ENCODE peak calls at places on chromosomes 1 and 21, in four cellular contexts. E, Y, U and R are unnamed samples.
A peak's percentile ranks its signal among the peaks of the same experiment; 100 is the strongest.

GRCh38 chr1:92317836-92318493 is 19.1 kb downstream of the RPAP2 start:
- DNase-seq in E (peak; percentile 54), Y (no peak), U (peak; percentile 53), R (no peak)

GRCh38 chr1:147626739-147627138 is 43.6 kb downstream of the ACP6 start:
- DNase-seq in E (no peak), Y (no peak), U (no peak), R (no peak)

GRCh38 chr1:231827337-231828105 is 200.9 kb downstream of the DISC1 start:
- DNase-seq in E (peak; percentile 90), U (no peak), Y (no peak), R (no peak)

GRCh38 chr1:161021168-161021958 is 411 bp upstream of the F11R start:
- DNase-seq in E (no peak), U (peak; percentile 91), Y (peak; percentile 83), R (peak; percentile 77)

GRCh38 chr21:45299026-45299863 is 11.6 kb upstream of the POFUT2 start:
- DNase-seq in U (no peak), E (no peak), Y (no peak), R (no peak)

GRCh38 chr1:15195420-15196052 is 42.0 kb downstream of the TMEM51 start:
- DNase-seq in Y (no peak), U (no peak), E (no peak), R (no peak)

GRCh38 chr1:39167632-39168209 is 36.8 kb upstream of the MACF1 start:
- DNase-seq in U (no peak), E (peak; percentile 58), Y (no peak), R (no peak)

GRCh38 chr1:116122955-116123757 is 12.0 kb downstream of the MAB21L3 start:
- DNase-seq in U (no peak), Y (no peak), E (peak; percentile 96), R (no peak)

GRCh38 chr1:61013189-61013952 is 69.0 kb upstream of the NFIA start:
- DNase-seq in Y (no peak), U (no peak), E (no peak), R (no peak)

GRCh38 chr1:180571060-180571831 is 12.5 kb downstream of the OVAAL start:
- DNase-seq in E (peak; percentile 53), Y (no peak), U (no peak), R (no peak)

GRCh38 chr21:34781508-34781907 is 112.7 kb downstream of the CLIC6 start:
- DNase-seq in U (no peak), E (no peak), Y (no peak), R (no peak)

GRCh38 chr1:232477728-232478127 is 152.2 kb downstream of the SIPA1L2 start:
- DNase-seq in U (no peak), E (peak; percentile 94), Y (no peak), R (no peak)